ENCODE peak calls at places on chromosome 6, in seven cellular contexts. H, W, T, V, D, E and I are unnamed samples.

GRCh38 chr6:82778985-82779384 is 286.7 kb downstream of the UBE3D start:
- DNase-seq in H (no peak), W (no peak), T (no peak), V (no peak), D (no peak), E (no peak), I (no peak)

GRCh38 chr6:35034411-35035171 is 106.5 kb downstream of the TCP11 start:
- DNase-seq in H (no peak), W (no peak), T (no peak), V (no peak), D (no peak), E (no peak), I (no peak)

GRCh38 chr6:73521351-73522254 is 771 bp upstream of the EEF1A1 start:
- DNase-seq in H (no peak), W (peak; percentile 45), T (peak; percentile 91), V (peak; percentile 83), D (peak; percentile 69), E (no peak), I (peak; percentile 21)

GRCh38 chr6:133632206-133632605 is 256.7 kb upstream of the TCF21 start:
- DNase-seq in H (no peak), W (no peak), T (no peak), V (no peak), D (no peak), E (no peak), I (no peak)

GRCh38 chr6:136415351-136416005 is 125.8 kb upstream of the BCLAF1 start:
- DNase-seq in H (no peak), W (no peak), T (no peak), V (no peak), D (no peak), E (no peak), I (no peak)

GRCh38 chr6:87755697-87756671 is 54.0 kb upstream of the AKIRIN2 start:
- DNase-seq in H (no peak), W (peak; percentile 55), T (no peak), V (no peak), D (no peak), E (no peak), I (no peak)

GRCh38 chr6:128235556-128235955 is 284.8 kb downstream of the PTPRK start:
- DNase-seq in H (no peak), W (no peak), T (no peak), V (no peak), D (no peak), E (no peak), I (no peak)

GRCh38 chr6:140921366-140922226 is 1211.1 kb upstream of the GJE1 start:
- DNase-seq in H (peak; percentile 65), W (peak; percentile 33), T (no peak), V (peak; percentile 13), D (peak; percentile 61), E (no peak), I (peak; percentile 1)

GRCh38 chr6:138007014-138007472 is 100.2 kb downstream of the PERP start:
- DNase-seq in H (peak; percentile 45), W (peak; percentile 66), T (peak; percentile 75), V (peak; percentile 7), D (peak; percentile 48), E (no peak), I (peak; percentile 32)

GRCh38 chr6:7730003-7730402 is 4.1 kb downstream of the BMP6 start:
- DNase-seq in H (no peak), W (no peak), T (no peak), V (no peak), D (no peak), E (no peak), I (no peak)

GRCh38 chr6:17638212-17638611 is 38.1 kb downstream of the FAM8A1 start:
- DNase-seq in H (no peak), W (no peak), T (no peak), V (no peak), D (no peak), E (no peak), I (no peak)

GRCh38 chr6:132715204-132715603 is 1.3 kb upstream of the VNN1 start:
- DNase-seq in H (peak; percentile 49), W (peak; percentile 43), T (peak; percentile 54), V (peak; percentile 17), D (peak; percentile 65), E (no peak), I (peak; percentile 44)

GRCh38 chr6:170258395-170258794 is 32.5 kb downstream of the DLL1 start:
- DNase-seq in H (no peak), W (no peak), T (no peak), V (no peak), D (no peak), E (no peak), I (no peak)

GRCh38 chr6:56659721-56660373 is 17.2 kb upstream of the DST start:
- DNase-seq in H (no peak), W (peak; percentile 6), T (no peak), V (peak; percentile 33), D (no peak), E (peak; percentile 64), I (no peak)

GRCh38 chr6:10166031-10166430 is 248.8 kb downstream of the TFAP2A start:
- DNase-seq in H (no peak), W (no peak), T (no peak), V (no peak), D (no peak), E (no peak), I (no peak)

GRCh38 chr6:123953920-123954319 is 150.3 kb downstream of the NKAIN2 start:
- DNase-seq in H (no peak), W (no peak), T (no peak), V (no peak), D (no peak), E (no peak), I (no peak)
- TF ChIP-seq JUND in H (no peak), W (no peak), T (no peak), V (no peak), D (no peak), E (no peak), I (no peak)

GRCh38 chr6:42375905-42376304 is 75.8 kb downstream of the TRERF1 start:
- DNase-seq in H (no peak), W (no peak), T (no peak), V (no peak), D (no peak), E (no peak), I (no peak)
- TF ChIP-seq JUND in H (no peak), W (no peak), T (no peak), V (no peak), D (no peak), E (no peak), I (no peak)

GRCh38 chr6:88785478-88785877 is 177.9 kb downstream of the RNGTT start:
- DNase-seq in H (no peak), W (no peak), T (no peak), V (no peak), D (no peak), E (no peak), I (no peak)
- TF ChIP-seq JUND in H (no peak), W (no peak), T (no peak), V (no peak), D (no peak), E (no peak), I (no peak)

DNA sequence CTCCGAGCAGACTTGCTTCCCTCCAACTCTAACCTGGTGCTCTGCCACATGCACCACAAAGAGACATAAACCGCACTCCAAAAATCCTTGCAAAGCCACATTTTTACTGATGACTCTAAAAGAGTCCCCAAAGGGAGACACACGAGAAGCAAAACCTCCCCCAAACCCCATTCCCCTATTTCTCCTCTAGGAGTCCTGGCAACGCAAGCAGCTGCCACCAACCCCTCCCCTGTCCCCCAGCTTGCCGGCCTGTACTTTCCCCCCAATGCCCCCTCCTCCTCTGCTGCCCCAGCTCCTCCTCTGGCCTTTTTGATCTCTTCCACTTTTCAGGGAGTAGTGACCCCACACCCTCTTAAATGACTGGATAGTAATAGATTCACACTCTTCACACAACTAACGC is 180.0 kb upstream of the ARID1B start:
- DNase-seq in H (no peak), W (no peak), T (no peak), V (no peak), D (no peak), E (no peak), I (no peak)
- TF ChIP-seq JUND in H (no peak), W (no peak), T (no peak), V (no peak), D (no peak), E (no peak), I (no peak)

GRCh38 chr6:37566209-37566859 is 66.6 kb upstream of the CCDC167 start:
- DNase-seq in H (no peak), W (peak; percentile 70), T (peak; percentile 95), V (peak; percentile 94), D (no peak), E (no peak), I (peak; percentile 69)

GRCh38 chr6:37569317-37569716 is 69.6 kb upstream of the CCDC167 start:
- DNase-seq in H (no peak), W (no peak), T (no peak), V (no peak), D (no peak), E (no peak), I (no peak)

GRCh38 chr6:37561361-37561760 is 61.7 kb upstream of the CCDC167 start:
- DNase-seq in H (no peak), W (no peak), T (no peak), V (no peak), D (no peak), E (no peak), I (no peak)

GRCh38 chr6:37569999-37570776 is 70.5 kb upstream of the CCDC167 start:
- DNase-seq in H (no peak), W (no peak), T (no peak), V (no peak), D (no peak), E (no peak), I (no peak)

GRCh38 chr6:37565267-37566208 is 65.8 kb upstream of the CCDC167 start:
- DNase-seq in H (no peak), W (peak; percentile 35), T (peak; percentile 83), V (peak; percentile 87), D (no peak), E (no peak), I (no peak)
- TF ChIP-seq JUND in H (no peak), W (no peak), T (no peak), V (no peak), D (no peak), E (no peak), I (no peak)

DNA sequence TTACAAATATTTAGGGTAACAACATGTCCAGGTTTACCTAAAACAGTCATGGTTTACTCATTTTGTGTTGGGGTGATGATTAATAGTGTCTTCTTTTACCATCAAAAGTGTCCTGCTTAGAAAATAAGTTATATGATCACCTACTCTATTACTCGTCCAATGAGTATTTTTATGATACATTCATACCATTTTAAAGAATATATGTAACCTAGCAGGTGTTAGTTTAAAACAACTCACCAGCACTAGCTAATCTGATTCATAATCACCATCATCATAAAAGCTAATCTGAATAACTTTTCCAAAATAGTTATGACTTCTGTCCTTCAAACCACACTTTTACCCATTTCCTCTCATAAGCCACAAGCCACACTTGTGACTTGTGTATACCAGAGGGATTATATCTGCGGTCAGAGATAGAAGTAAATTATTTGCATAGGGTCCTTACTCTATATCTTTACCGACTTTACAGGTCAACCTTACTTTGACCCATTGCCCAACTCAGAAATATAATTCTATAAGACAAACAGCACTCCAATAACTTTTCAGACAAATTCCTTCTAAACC is 33.3 kb upstream of the NRN1 start:
- DNase-seq in H (no peak), W (no peak), T (no peak), V (no peak), D (no peak), E (no peak), I (no peak)
- TF ChIP-seq JUND in H (no peak), W (no peak), T (no peak), V (no peak), D (no peak), E (no peak), I (no peak)